ENCODE peak calls at places on chromosome 2, in six cellular contexts. One of them, this sample, is unnamed.

GRCh38 chr2:38466849-38467767 is 90.0 kb upstream of the ATL2 start:
- DNase-seq in HFFc6: no peak
- DNase-seq in hepatic stellate cell: no peak
- DNase-seq in aorta: no peak
- DNase-seq in WTC11: no peak
- DNase-seq in neural crest cell: no peak
- DNase-seq in this sample: no peak

GRCh38 chr2:189829092-189829843 is 45.0 kb downstream of the PMS1 start:
- DNase-seq in HFFc6: peak; percentile 10
- DNase-seq in hepatic stellate cell: no peak
- DNase-seq in aorta: no peak
- DNase-seq in WTC11: no peak
- DNase-seq in neural crest cell: no peak
- DNase-seq in this sample: no peak

GRCh38 chr2:118838741-118839455 is 8.6 kb downstream of the EN1 start:
- DNase-seq in HFFc6: no peak
- DNase-seq in hepatic stellate cell: no peak
- DNase-seq in aorta: no peak
- DNase-seq in WTC11: no peak
- DNase-seq in neural crest cell: no peak
- DNase-seq in this sample: no peak

GRCh38 chr2:105969552-105969951 is 224.5 kb downstream of the UXS1 start:
- DNase-seq in HFFc6: no peak
- DNase-seq in hepatic stellate cell: no peak
- DNase-seq in aorta: no peak
- DNase-seq in WTC11: peak; percentile 72
- DNase-seq in neural crest cell: peak; percentile 26
- DNase-seq in this sample: peak; percentile 39

GRCh38 chr2:158179660-158180059 is 78.0 kb downstream of the UPP2 start:
- DNase-seq in HFFc6: no peak
- DNase-seq in hepatic stellate cell: peak; percentile 3
- DNase-seq in aorta: no peak
- DNase-seq in WTC11: no peak
- DNase-seq in neural crest cell: no peak
- DNase-seq in this sample: peak; percentile 13

GRCh38 chr2:32064021-32064678 is 794 bp downstream of the SPAST start:
- DNase-seq in HFFc6: no peak
- DNase-seq in hepatic stellate cell: peak; percentile 14
- DNase-seq in aorta: peak; percentile 51
- DNase-seq in WTC11: no peak
- DNase-seq in neural crest cell: no peak
- DNase-seq in this sample: no peak

GRCh38 chr2:85750509-85751299 is 3.1 kb upstream of the ATOH8 start:
- DNase-seq in HFFc6: peak; percentile 49
- DNase-seq in hepatic stellate cell: peak; percentile 79
- DNase-seq in aorta: peak; percentile 88
- DNase-seq in WTC11: peak; percentile 83
- DNase-seq in neural crest cell: peak; percentile 72
- DNase-seq in this sample: no peak

GRCh38 chr2:160286541-160286940 is 86.5 kb upstream of the ITGB6 start:
- DNase-seq in HFFc6: no peak
- DNase-seq in hepatic stellate cell: no peak
- DNase-seq in aorta: no peak
- DNase-seq in WTC11: no peak
- DNase-seq in neural crest cell: no peak
- DNase-seq in this sample: no peak

GRCh38 chr2:108701208-108701607 is 18.1 kb upstream of the RANBP2 start:
- DNase-seq in HFFc6: no peak
- DNase-seq in hepatic stellate cell: no peak
- DNase-seq in aorta: no peak
- DNase-seq in WTC11: no peak
- DNase-seq in neural crest cell: no peak
- DNase-seq in this sample: no peak

GRCh38 chr2:156305121-156305520 is 27.4 kb downstream of the NR4A2 start:
- DNase-seq in HFFc6: no peak
- DNase-seq in hepatic stellate cell: no peak
- DNase-seq in aorta: no peak
- DNase-seq in WTC11: no peak
- DNase-seq in neural crest cell: no peak
- DNase-seq in this sample: no peak

GRCh38 chr2:240637116-240637900 is 12.0 kb downstream of the GPR35 start:
- DNase-seq in HFFc6: no peak
- DNase-seq in hepatic stellate cell: no peak
- DNase-seq in aorta: peak; percentile 34
- DNase-seq in WTC11: no peak
- DNase-seq in neural crest cell: no peak
- DNase-seq in this sample: no peak

GRCh38 chr2:46298272-46298521 is 990 bp downstream of the EPAS1 start:
- DNase-seq in HFFc6: no peak
- DNase-seq in hepatic stellate cell: no peak
- DNase-seq in aorta: no peak
- DNase-seq in WTC11: no peak
- DNase-seq in neural crest cell: no peak
- DNase-seq in this sample: no peak